ENCODE peak calls at places on chromosomes 16 and 17, in ten cellular contexts. One of them, this sample, is unnamed.

GRCh38 chr17:76204277-76204676 is 36.0 kb downstream of the RNF157 start:
- DNase-seq in colonic mucosa: no peak
- DNase-seq in coronary artery: no peak
- DNase-seq in testis: no peak
- DNase-seq in fibroblast of lung: peak
- DNase-seq in GM23338: no peak
- DNase-seq in A549: peak
- DNase-seq in AG09319: no peak
- DNase-seq in fibroblast of villous mesenchyme: peak
- DNase-seq in ovary: no peak
- DNase-seq in this sample: no peak

GRCh38 chr16:83733301-83733700 is 74.5 kb upstream of the HSBP1 start:
- DNase-seq in colonic mucosa: no peak
- DNase-seq in coronary artery: peak
- DNase-seq in testis: no peak
- DNase-seq in fibroblast of lung: peak
- DNase-seq in GM23338: no peak
- DNase-seq in A549: no peak
- DNase-seq in AG09319: no peak
- DNase-seq in fibroblast of villous mesenchyme: no peak
- DNase-seq in ovary: no peak
- DNase-seq in this sample: no peak

GRCh38 chr16:66580605-66581209 is 1.4 kb downstream of the CMTM2 start:
- DNase-seq in colonic mucosa: no peak
- DNase-seq in coronary artery: no peak
- DNase-seq in testis: no peak
- DNase-seq in fibroblast of lung: peak
- DNase-seq in GM23338: peak
- DNase-seq in A549: no peak
- DNase-seq in AG09319: peak
- DNase-seq in fibroblast of villous mesenchyme: peak
- DNase-seq in ovary: no peak
- DNase-seq in this sample: no peak

GRCh38 chr17:44444735-44445105 is 55.3 kb upstream of the ITGA2B start:
- DNase-seq in colonic mucosa: no peak
- DNase-seq in coronary artery: no peak
- DNase-seq in testis: no peak
- DNase-seq in fibroblast of lung: peak
- DNase-seq in GM23338: no peak
- DNase-seq in A549: no peak
- DNase-seq in AG09319: peak
- DNase-seq in fibroblast of villous mesenchyme: peak
- DNase-seq in ovary: no peak
- DNase-seq in this sample: no peak

GRCh38 chr16:68272501-68273209 is 8.3 kb downstream of the SLC7A6 start:
- DNase-seq in colonic mucosa: peak
- DNase-seq in coronary artery: no peak
- DNase-seq in testis: no peak
- DNase-seq in fibroblast of lung: no peak
- DNase-seq in GM23338: no peak
- DNase-seq in A549: no peak
- DNase-seq in AG09319: no peak
- DNase-seq in fibroblast of villous mesenchyme: no peak
- DNase-seq in ovary: no peak
- DNase-seq in this sample: no peak

GRCh38 chr16:20857281-20857680 is 42.9 kb downstream of the DCUN1D3 start:
- DNase-seq in colonic mucosa: no peak
- DNase-seq in coronary artery: no peak
- DNase-seq in testis: no peak
- DNase-seq in fibroblast of lung: no peak
- DNase-seq in GM23338: no peak
- DNase-seq in A549: no peak
- DNase-seq in AG09319: no peak
- DNase-seq in fibroblast of villous mesenchyme: no peak
- DNase-seq in ovary: no peak
- DNase-seq in this sample: no peak

GRCh38 chr17:48322060-48322459 is 108.0 kb downstream of the SKAP1 start:
- DNase-seq in colonic mucosa: no peak
- DNase-seq in coronary artery: no peak
- DNase-seq in testis: no peak
- DNase-seq in fibroblast of lung: peak
- DNase-seq in GM23338: no peak
- DNase-seq in A549: peak
- DNase-seq in AG09319: no peak
- DNase-seq in fibroblast of villous mesenchyme: peak
- DNase-seq in ovary: no peak
- DNase-seq in this sample: no peak

GRCh38 chr17:79339311-79339710 is 264.7 kb downstream of the ENGASE start:
- DNase-seq in colonic mucosa: no peak
- DNase-seq in coronary artery: no peak
- DNase-seq in testis: no peak
- DNase-seq in fibroblast of lung: no peak
- DNase-seq in GM23338: no peak
- DNase-seq in A549: no peak
- DNase-seq in AG09319: no peak
- DNase-seq in fibroblast of villous mesenchyme: no peak
- DNase-seq in ovary: no peak
- DNase-seq in this sample: no peak

GRCh38 chr17:79536212-79536840 is 74.5 kb downstream of the RBFOX3 start:
- DNase-seq in colonic mucosa: no peak
- DNase-seq in coronary artery: no peak
- DNase-seq in testis: no peak
- DNase-seq in fibroblast of lung: no peak
- DNase-seq in GM23338: no peak
- DNase-seq in A549: no peak
- DNase-seq in AG09319: no peak
- DNase-seq in fibroblast of villous mesenchyme: no peak
- DNase-seq in ovary: no peak
- DNase-seq in this sample: no peak

GRCh38 chr17:57785032-57785431 is 39.9 kb upstream of the CCDC182 start:
- DNase-seq in colonic mucosa: peak
- DNase-seq in coronary artery: no peak
- DNase-seq in testis: no peak
- DNase-seq in fibroblast of lung: peak
- DNase-seq in GM23338: no peak
- DNase-seq in A549: no peak
- DNase-seq in AG09319: no peak
- DNase-seq in fibroblast of villous mesenchyme: peak
- DNase-seq in ovary: no peak
- DNase-seq in this sample: no peak

GRCh38 chr16:3101018-3101840 is 2.1 kb upstream of the ZSCAN10 start:
- DNase-seq in colonic mucosa: peak
- DNase-seq in coronary artery: no peak
- DNase-seq in testis: peak
- DNase-seq in fibroblast of lung: peak
- DNase-seq in GM23338: peak
- DNase-seq in A549: peak
- DNase-seq in AG09319: no peak
- DNase-seq in fibroblast of villous mesenchyme: peak
- DNase-seq in ovary: no peak
- DNase-seq in this sample: no peak

GRCh38 chr17:38871247-38871991 is 1.6 kb downstream of the LASP1 start:
- DNase-seq in colonic mucosa: peak
- DNase-seq in coronary artery: no peak
- DNase-seq in testis: peak
- DNase-seq in fibroblast of lung: peak
- DNase-seq in GM23338: peak
- DNase-seq in A549: peak
- DNase-seq in AG09319: no peak
- DNase-seq in fibroblast of villous mesenchyme: peak
- DNase-seq in ovary: peak
- DNase-seq in this sample: no peak

GRCh38 chr17:42133461-42134041 is 10.9 kb downstream of the HSPB9 start:
- DNase-seq in colonic mucosa: no peak
- DNase-seq in coronary artery: no peak
- DNase-seq in testis: no peak
- DNase-seq in fibroblast of lung: no peak
- DNase-seq in GM23338: no peak
- DNase-seq in A549: no peak
- DNase-seq in AG09319: no peak
- DNase-seq in fibroblast of villous mesenchyme: no peak
- DNase-seq in ovary: no peak
- DNase-seq in this sample: no peak

GRCh38 chr17:65370669-65371126 is 190.8 kb downstream of the AXIN2 start:
- DNase-seq in colonic mucosa: peak
- DNase-seq in coronary artery: no peak
- DNase-seq in testis: no peak
- DNase-seq in fibroblast of lung: peak
- DNase-seq in GM23338: peak
- DNase-seq in A549: no peak
- DNase-seq in AG09319: no peak
- DNase-seq in fibroblast of villous mesenchyme: peak
- DNase-seq in ovary: no peak
- DNase-seq in this sample: no peak

GRCh38 chr16:89536886-89537548 is 23.5 kb upstream of the RPL13 start:
- DNase-seq in colonic mucosa: no peak
- DNase-seq in coronary artery: no peak
- DNase-seq in testis: no peak
- DNase-seq in fibroblast of lung: no peak
- DNase-seq in GM23338: no peak
- DNase-seq in A549: no peak
- DNase-seq in AG09319: no peak
- DNase-seq in fibroblast of villous mesenchyme: no peak
- DNase-seq in ovary: no peak
- DNase-seq in this sample: no peak

GRCh38 chr16:89537549-89537925 is 22.9 kb upstream of the RPL13 start:
- DNase-seq in colonic mucosa: no peak
- DNase-seq in coronary artery: no peak
- DNase-seq in testis: no peak
- DNase-seq in fibroblast of lung: no peak
- DNase-seq in GM23338: no peak
- DNase-seq in A549: no peak
- DNase-seq in AG09319: no peak
- DNase-seq in fibroblast of villous mesenchyme: no peak
- DNase-seq in ovary: no peak
- DNase-seq in this sample: no peak

GRCh38 chr16:89536371-89536770 is 24.1 kb upstream of the RPL13 start:
- DNase-seq in colonic mucosa: peak
- DNase-seq in coronary artery: no peak
- DNase-seq in testis: no peak
- DNase-seq in fibroblast of lung: no peak
- DNase-seq in GM23338: no peak
- DNase-seq in A549: no peak
- DNase-seq in AG09319: no peak
- DNase-seq in fibroblast of villous mesenchyme: no peak
- DNase-seq in ovary: no peak
- DNase-seq in this sample: no peak

GRCh38 chr16:89531821-89532526 is 23.8 kb downstream of the SPG7 start:
- DNase-seq in colonic mucosa: no peak
- DNase-seq in coronary artery: no peak
- DNase-seq in testis: no peak
- DNase-seq in fibroblast of lung: no peak
- DNase-seq in GM23338: no peak
- DNase-seq in A549: no peak
- DNase-seq in AG09319: no peak
- DNase-seq in fibroblast of villous mesenchyme: no peak
- DNase-seq in ovary: no peak
- DNase-seq in this sample: no peak

GRCh38 chr16:89534147-89534788 is 26.1 kb downstream of the SPG7 start:
- DNase-seq in colonic mucosa: no peak
- DNase-seq in coronary artery: no peak
- DNase-seq in testis: no peak
- DNase-seq in fibroblast of lung: peak
- DNase-seq in GM23338: no peak
- DNase-seq in A549: no peak
- DNase-seq in AG09319: no peak
- DNase-seq in fibroblast of villous mesenchyme: peak
- DNase-seq in ovary: no peak
- DNase-seq in this sample: no peak
- TF ChIP-seq CTCF in colonic mucosa: no peak
- TF ChIP-seq CTCF in coronary artery: no peak
- TF ChIP-seq CTCF in testis: no peak
- TF ChIP-seq CTCF in fibroblast of lung: no peak
- TF ChIP-seq CTCF in GM23338: no peak
- TF ChIP-seq CTCF in A549: no peak
- TF ChIP-seq CTCF in AG09319: no peak
- TF ChIP-seq CTCF in fibroblast of villous mesenchyme: no peak
- TF ChIP-seq CTCF in ovary: no peak
- TF ChIP-seq CTCF in this sample: no peak

GRCh38 chr16:47143329-47143676 is 442 bp downstream of the NETO2 start:
- DNase-seq in colonic mucosa: peak
- DNase-seq in coronary artery: no peak
- DNase-seq in testis: peak
- DNase-seq in fibroblast of lung: peak
- DNase-seq in GM23338: peak
- DNase-seq in A549: peak
- DNase-seq in AG09319: no peak
- DNase-seq in fibroblast of villous mesenchyme: peak
- DNase-seq in ovary: peak
- DNase-seq in this sample: peak
- TF ChIP-seq CTCF in colonic mucosa: peak
- TF ChIP-seq CTCF in coronary artery: peak
- TF ChIP-seq CTCF in testis: peak
- TF ChIP-seq CTCF in fibroblast of lung: peak
- TF ChIP-seq CTCF in GM23338: peak
- TF ChIP-seq CTCF in A549: peak
- TF ChIP-seq CTCF in AG09319: peak
- TF ChIP-seq CTCF in fibroblast of villous mesenchyme: peak
- TF ChIP-seq CTCF in ovary: no peak
- TF ChIP-seq CTCF in this sample: peak

DNA sequence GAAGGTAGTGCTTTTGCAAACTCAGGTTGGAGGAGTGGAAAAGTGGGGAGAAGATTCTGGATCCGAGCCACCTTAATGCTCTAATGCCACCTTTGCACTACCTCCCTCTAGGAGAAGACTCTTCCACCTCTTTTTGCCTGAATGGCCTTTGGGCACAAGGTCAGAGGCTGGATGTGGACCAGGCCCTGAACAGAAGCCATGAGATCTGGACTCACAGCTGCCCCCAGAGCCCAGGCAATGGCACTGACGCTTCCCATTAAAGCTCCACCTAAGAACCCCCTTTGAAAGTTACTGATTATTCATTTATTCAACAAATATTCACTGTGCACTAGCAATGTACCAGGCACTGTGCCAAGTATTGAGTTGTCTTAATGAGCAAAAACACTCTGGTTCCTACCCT is 3.2 kb downstream of the SHBG start:
- DNase-seq in colonic mucosa: no peak
- DNase-seq in coronary artery: no peak
- DNase-seq in testis: no peak
- DNase-seq in fibroblast of lung: no peak
- DNase-seq in GM23338: peak
- DNase-seq in A549: no peak
- DNase-seq in AG09319: no peak
- DNase-seq in fibroblast of villous mesenchyme: no peak
- DNase-seq in ovary: no peak
- DNase-seq in this sample: no peak
- TF ChIP-seq CTCF in colonic mucosa: no peak
- TF ChIP-seq CTCF in coronary artery: no peak
- TF ChIP-seq CTCF in testis: no peak
- TF ChIP-seq CTCF in fibroblast of lung: no peak
- TF ChIP-seq CTCF in GM23338: peak
- TF ChIP-seq CTCF in A549: no peak
- TF ChIP-seq CTCF in AG09319: no peak
- TF ChIP-seq CTCF in fibroblast of villous mesenchyme: no peak
- TF ChIP-seq CTCF in ovary: no peak
- TF ChIP-seq CTCF in this sample: no peak

DNA sequence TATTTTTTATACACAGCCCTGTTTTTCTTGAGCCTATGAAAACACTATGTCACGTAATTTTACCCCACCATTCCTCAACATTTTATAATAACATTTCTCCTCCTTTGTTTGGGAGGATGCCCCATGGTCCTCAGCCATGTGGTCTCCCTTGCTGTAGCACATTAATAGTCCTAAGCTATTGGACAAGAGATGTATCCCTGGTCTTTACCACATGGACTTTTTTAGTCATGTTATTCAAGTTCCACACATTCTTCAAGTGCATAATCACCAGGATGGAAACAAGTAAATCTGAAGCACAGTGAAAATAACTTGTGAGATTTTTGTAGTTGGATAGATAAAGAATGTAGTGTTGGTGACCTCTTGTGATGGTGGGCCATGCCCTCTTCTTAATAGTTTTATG is 2.1 kb upstream of the KRTAP2-3 start:
- DNase-seq in colonic mucosa: no peak
- DNase-seq in coronary artery: no peak
- DNase-seq in testis: no peak
- DNase-seq in fibroblast of lung: peak
- DNase-seq in GM23338: no peak
- DNase-seq in A549: peak
- DNase-seq in AG09319: peak
- DNase-seq in fibroblast of villous mesenchyme: peak
- DNase-seq in ovary: no peak
- DNase-seq in this sample: no peak
- TF ChIP-seq CTCF in colonic mucosa: no peak
- TF ChIP-seq CTCF in coronary artery: no peak
- TF ChIP-seq CTCF in testis: no peak
- TF ChIP-seq CTCF in fibroblast of lung: no peak
- TF ChIP-seq CTCF in GM23338: no peak
- TF ChIP-seq CTCF in A549: no peak
- TF ChIP-seq CTCF in AG09319: no peak
- TF ChIP-seq CTCF in fibroblast of villous mesenchyme: no peak
- TF ChIP-seq CTCF in ovary: no peak
- TF ChIP-seq CTCF in this sample: no peak